ENCODE peak calls at places on chromosomes 3 and 15, in eight cellular contexts. J is stimulated activated CD8-positive, alpha-beta memory T cell treated with anti-CD3 and anti-CD28 coated beads, Interleukin-4, amount 100 ng/mL, for 24 hours; C is effector CD8-positive, alpha-beta T cell; B is NCI-H446; P is HS-5; A is HFF-Myc; N is MV-4-11; T is T-helper 2 cell. D is an unnamed sample.

GRCh38 chr3:24253336-24253735 is 241.3 kb downstream of the THRB start:
- DNase-seq in J (no peak), C (no peak), B (no peak), P (no peak), A (no peak), N (no peak), T (no peak), D (no peak)

GRCh38 chr3:85890043-85890555 is 931.3 kb downstream of the CADM2 start:
- DNase-seq in J (no peak), C (no peak), B (no peak), P (no peak), A (no peak), N (no peak), T (no peak), D (no peak)

GRCh38 chr15:48695088-48695834 is 49.8 kb upstream of the FBN1 start:
- DNase-seq in J (no peak), C (no peak), B (no peak), P (peak; percentile 95), A (no peak), N (no peak), T (no peak), D (no peak)

GRCh38 chr3:33426068-33426467 is 14.1 kb downstream of the UBP1 start:
- DNase-seq in J (no peak), C (no peak), B (peak; percentile 18), P (no peak), A (no peak), N (no peak), T (no peak), D (no peak)

GRCh38 chr3:107938128-107938527 is 152.7 kb downstream of the CD47 start:
- DNase-seq in J (no peak), C (no peak), B (peak; percentile 43), P (peak; percentile 64), A (no peak), N (no peak), T (no peak), D (no peak)

GRCh38 chr15:89695198-89695597 is 4.6 kb downstream of the WDR93 start:
- DNase-seq in J (no peak), C (no peak), B (no peak), P (no peak), A (no peak), N (no peak), T (no peak), D (no peak)

GRCh38 chr3:17973559-17973906 is 231.1 kb upstream of the TBC1D5 start:
- DNase-seq in J (no peak), C (no peak), B (no peak), P (no peak), A (no peak), N (no peak), T (no peak), D (no peak)

GRCh38 chr15:66630801-66631351 is 65.1 kb upstream of the LCTL start:
- DNase-seq in J (no peak), C (no peak), B (no peak), P (no peak), A (no peak), N (no peak), T (no peak), D (no peak)

GRCh38 chr15:48176097-48176496 is 2.0 kb downstream of the MYEF2 start:
- DNase-seq in J (no peak), C (no peak), B (peak; percentile 64), P (no peak), A (peak; percentile 2), N (no peak), T (no peak), D (no peak)

GRCh38 chr15:98807262-98807661 is 158.9 kb downstream of the IGF1R start:
- DNase-seq in J (no peak), C (no peak), B (no peak), P (no peak), A (peak; percentile 45), N (peak; percentile 59), T (no peak), D (no peak)

GRCh38 chr3:79516795-79517194 is 251.0 kb downstream of the ROBO1 start:
- DNase-seq in J (no peak), C (no peak), B (no peak), P (no peak), A (no peak), N (no peak), T (no peak), D (no peak)

GRCh38 chr15:41918506-41919126 is 24.8 kb upstream of the SPTBN5 start:
- DNase-seq in J (no peak), C (no peak), B (no peak), P (no peak), A (no peak), N (no peak), T (no peak), D (no peak)

GRCh38 chr3:131349946-131350347 is 31.6 kb upstream of the NUDT16 start:
- DNase-seq in J (no peak), C (no peak), B (no peak), P (peak; percentile 73), A (peak; percentile 59), N (no peak), T (no peak), D (peak; percentile 28)

GRCh38 chr15:63284379-63284778 is 7.0 kb downstream of the APH1B start:
- DNase-seq in J (no peak), C (no peak), B (no peak), P (no peak), A (no peak), N (no peak), T (no peak), D (no peak)

GRCh38 chr3:127535901-127536817 is 54.4 kb downstream of the TPRA1 start:
- DNase-seq in J (no peak), C (no peak), B (no peak), P (no peak), A (no peak), N (no peak), T (no peak), D (no peak)

GRCh38 chr15:73284073-73284472 is 84.7 kb downstream of the HCN4 start:
- DNase-seq in J (no peak), C (no peak), B (no peak), P (no peak), A (no peak), N (peak; percentile 63), T (no peak), D (no peak)

GRCh38 chr15:94119923-94120775 is 111.2 kb upstream of the MCTP2 start:
- DNase-seq in J (peak; percentile 4), C (no peak), B (peak; percentile 74), P (peak; percentile 28), A (peak; percentile 84), N (peak; percentile 80), T (no peak), D (peak; percentile 78)

GRCh38 chr3:179181021-179181472 is 32.9 kb downstream of the PIK3CA start:
- DNase-seq in J (no peak), C (no peak), B (peak; percentile 35), P (peak; percentile 35), A (no peak), N (peak; percentile 32), T (no peak), D (peak; percentile 46)

GRCh38 chr3:35523838-35524237 is 115.5 kb upstream of the ARPP21 start:
- DNase-seq in J (no peak), C (no peak), B (no peak), P (no peak), A (no peak), N (no peak), T (no peak), D (peak; percentile 36)

GRCh38 chr3:38843898-38844297 is 27.9 kb upstream of the SCN10A start:
- DNase-seq in J (no peak), C (no peak), B (no peak), P (no peak), A (peak; percentile 48), N (peak; percentile 37), T (no peak), D (peak; percentile 41)

GRCh38 chr3:102180291-102180931 is 254.4 kb upstream of the ZPLD1 start:
- DNase-seq in J (no peak), C (no peak), B (no peak), P (peak; percentile 56), A (no peak), N (no peak), T (no peak), D (peak; percentile 57)

GRCh38 chr3:134134698-134135415 is 105.1 kb upstream of the SLCO2A1 start:
- DNase-seq in J (no peak), C (no peak), B (no peak), P (no peak), A (no peak), N (no peak), T (no peak), D (no peak)

GRCh38 chr3:106628407-106628806 is 748.8 kb upstream of the CCDC54 start:
- DNase-seq in J (no peak), C (no peak), B (no peak), P (no peak), A (peak; percentile 19), N (peak; percentile 53), T (no peak), D (no peak)

GRCh38 chr3:197542741-197543454 is 12.9 kb downstream of the BDH1 start:
- DNase-seq in J (no peak), C (no peak), B (no peak), P (no peak), A (no peak), N (peak; percentile 59), T (no peak), D (no peak)

GRCh38 chr3:125556314-125556713 is 36.3 kb upstream of the SNX4 start:
- DNase-seq in J (no peak), C (no peak), B (no peak), P (peak; percentile 5), A (no peak), N (no peak), T (no peak), D (no peak)

GRCh38 chr3:43531835-43532234 is 90.0 kb downstream of the ANO10 start:
- DNase-seq in J (no peak), C (no peak), B (no peak), P (peak; percentile 47), A (no peak), N (no peak), T (no peak), D (no peak)

GRCh38 chr3:113677745-113678144 is 18.7 kb downstream of the USF3 start:
- DNase-seq in J (no peak), C (no peak), B (no peak), P (no peak), A (no peak), N (no peak), T (no peak), D (no peak)

GRCh38 chr15:78850926-78851600 is 21.6 kb upstream of the MORF4L1 start:
- DNase-seq in J (no peak), C (no peak), B (no peak), P (no peak), A (no peak), N (no peak), T (no peak), D (no peak)

GRCh38 chr3:152299243-152299976 is 30.7 kb downstream of the MBNL1 start:
- DNase-seq in J (no peak), C (peak; percentile 7), B (no peak), P (no peak), A (no peak), N (no peak), T (peak; percentile 43), D (no peak)

D was measured in smooth muscle cell of the brain vasculature.